ENCODE peak calls at places on chromosomes 4 and X, in ten cellular contexts. N is mesendoderm; F is activated CD4-positive, alpha-beta T cell treated with anti-CD3 and anti-CD28 coated beads, Interleukin-2, amount 50 U/mL, for 1 hour; S is CD8-positive, alpha-beta memory T cell; A is effector CD4-positive, alpha-beta T cell; M is AG04450; H is DND-41; O is midbrain; E is lower leg skin; G is stimulated activated naive CD4-positive, alpha-beta T cell. V is an unnamed sample.

GRCh38 chrX:2500681-2501151 is at the start of the genes DHRSX and ZBED1:
- DNase-seq in O (no peak), M (no peak), S (peak; percentile 40), G (no peak), N (peak; percentile 48), H (peak; percentile 70), A (peak; percentile 21), E (no peak), F (peak; percentile 35), V (peak; percentile 44)

GRCh38 chr4:147717878-147718277 is 14.0 kb upstream of the ARHGAP10 start:
- DNase-seq in G (no peak), E (no peak), H (no peak), A (no peak), O (no peak), M (no peak), N (no peak), S (no peak), F (no peak), V (no peak)

GRCh38 chr4:149790172-149790907 is 25.3 kb downstream of the IQCM start:
- DNase-seq in H (no peak), G (no peak), S (no peak), N (no peak), M (no peak), A (no peak), E (no peak), O (no peak), F (no peak), V (no peak)

GRCh38 chr4:6957148-6957520 is 47.5 kb downstream of the TBC1D14 start:
- DNase-seq in M (peak; percentile 24), E (no peak), H (no peak), O (no peak), N (no peak), F (no peak), G (no peak), S (no peak), A (no peak), V (no peak)

GRCh38 chr4:137998666-137999429 is 243.3 kb downstream of the SLC7A11 start:
- DNase-seq in O (no peak), M (peak; percentile 11), H (no peak), E (no peak), N (peak; percentile 7), S (no peak), F (no peak), G (no peak), A (no peak), V (no peak)

GRCh38 chrX:15269120-15269519 is 763 bp downstream of the ASB9 start:
- DNase-seq in S (no peak), A (no peak), N (no peak), E (no peak), O (no peak), M (no peak), H (no peak), F (no peak), G (no peak), V (no peak)

GRCh38 chrX:49155243-49155899 is 7.2 kb upstream of the MAGIX start:
- DNase-seq in S (peak; percentile 19), O (no peak), N (peak; percentile 87), M (no peak), A (no peak), H (peak; percentile 63), E (peak; percentile 50), F (no peak), G (no peak), V (no peak)

GRCh38 chrX:134999469-134999868 is 8.7 kb downstream of the SMIM10 start:
- DNase-seq in G (no peak), S (no peak), N (peak; percentile 38), F (no peak), O (no peak), A (no peak), E (no peak), H (no peak), M (no peak), V (no peak)

GRCh38 chr4:140240237-140240636 is 86.3 kb upstream of the MAML3 start:
- DNase-seq in G (no peak), M (no peak), S (no peak), A (no peak), F (no peak), H (no peak), O (no peak), N (no peak), E (no peak), V (no peak)

GRCh38 chrX:19535481-19535880 is 20.2 kb upstream of the MAP3K15 start:
- DNase-seq in F (no peak), S (no peak), N (peak; percentile 27), E (no peak), G (no peak), M (no peak), O (no peak), A (no peak), H (no peak), V (no peak)

GRCh38 chrX:85765651-85766050 is 281.7 kb downstream of the CHM start:
- DNase-seq in H (no peak), F (no peak), G (no peak), O (no peak), S (no peak), E (no peak), N (no peak), M (no peak), A (no peak), V (no peak)

GRCh38 chr4:139875456-139875855 is 209.8 kb downstream of the MGST2 start:
- DNase-seq in M (no peak), G (no peak), A (no peak), S (no peak), E (no peak), N (peak; percentile 61), F (no peak), H (no peak), O (no peak), V (no peak)

GRCh38 chr4:68905598-68906237 is 45.9 kb downstream of the UGT2A3 start:
- DNase-seq in S (no peak), N (peak; percentile 87), O (no peak), A (no peak), G (no peak), E (no peak), F (no peak), M (no peak), H (no peak), V (no peak)

GRCh38 chrX:10988653-10989052 is 122.5 kb upstream of the HCCS start:
- DNase-seq in A (no peak), E (no peak), O (no peak), F (no peak), H (no peak), S (no peak), M (no peak), G (no peak), N (no peak), V (no peak)

GRCh38 chr4:60450054-60450453 is 750.1 kb upstream of the ADGRL3 start:
- DNase-seq in A (no peak), O (no peak), G (no peak), N (peak; percentile 2), H (no peak), F (no peak), E (no peak), M (no peak), S (no peak), V (no peak)

GRCh38 chrX:139762400-139763183 is 54.6 kb upstream of the MCF2 start:
- DNase-seq in A (no peak), F (no peak), G (no peak), M (no peak), H (no peak), S (no peak), E (no peak), N (no peak), O (no peak), V (no peak)

GRCh38 chrX:133880032-133880443 is 105.4 kb downstream of the GPC3 start:
- DNase-seq in A (no peak), E (no peak), S (no peak), M (no peak), N (no peak), H (no peak), F (no peak), G (no peak), O (no peak), V (no peak)

GRCh38 chr4:79413032-79413431 is 5.0 kb upstream of the GK2 start:
- DNase-seq in F (no peak), S (no peak), O (no peak), N (no peak), A (no peak), M (no peak), H (no peak), G (no peak), E (no peak), V (no peak)

GRCh38 chr4:107213410-107213809 is 177.3 kb upstream of the DKK2 start:
- DNase-seq in A (no peak), M (no peak), S (no peak), F (no peak), E (no peak), H (no peak), N (no peak), G (no peak), O (no peak), V (no peak)

GRCh38 chr4:124262211-124263179 is 450.0 kb downstream of the ANKRD50 start:
- DNase-seq in S (no peak), H (peak; percentile 58), E (peak; percentile 71), F (peak; percentile 1), N (peak; percentile 80), A (peak; percentile 13), G (no peak), O (peak; percentile 71), M (peak; percentile 73), V (peak; percentile 37)

GRCh38 chrX:48492293-48492910 is 16.4 kb upstream of the PORCN start:
- DNase-seq in E (no peak), S (no peak), F (no peak), O (no peak), N (no peak), M (no peak), A (no peak), H (no peak), G (no peak), V (no peak)

GRCh38 chr4:10172278-10173038 is 55.9 kb upstream of the WDR1 start:
- DNase-seq in H (no peak), F (no peak), E (no peak), M (no peak), G (no peak), S (no peak), N (no peak), A (no peak), O (no peak), V (no peak)

GRCh38 chr4:15551740-15552446 is 82.2 kb downstream of the CC2D2A start:
- DNase-seq in M (no peak), O (no peak), S (no peak), E (no peak), G (no peak), F (no peak), A (no peak), H (no peak), N (no peak), V (no peak)

GRCh38 chr4:5952286-5953002 is 59.6 kb upstream of the CRMP1 start:
- DNase-seq in O (no peak), M (no peak), E (no peak), N (no peak), A (no peak), H (no peak), G (no peak), S (no peak), F (no peak), V (no peak)

GRCh38 chr4:5969336-5969735 is 48.9 kb downstream of the C4orf50 start:
- DNase-seq in H (no peak), O (no peak), N (no peak), G (no peak), A (no peak), E (no peak), S (no peak), M (no peak), F (no peak), V (no peak)

GRCh38 chrX:30228526-30228925 is 1.9 kb upstream of the MAGEB3 start:
- DNase-seq in A (no peak), O (no peak), S (no peak), M (no peak), N (peak; percentile 94), H (no peak), G (no peak), E (no peak), F (no peak), V (no peak)

GRCh38 chr4:123235431-123235830 is 161.2 kb upstream of the SPRY1 start:
- DNase-seq in G (no peak), H (no peak), F (no peak), M (no peak), A (no peak), S (no peak), O (no peak), N (no peak), E (no peak), V (no peak)

GRCh38 chrX:139448996-139449395 is 81.5 kb upstream of the F9 start:
- DNase-seq in N (no peak), A (no peak), S (no peak), H (no peak), E (no peak), G (no peak), M (no peak), F (no peak), O (no peak), V (no peak)